ENCODE peak calls at places on chromosomes 16 and 17, in five cellular contexts. J, L, B, Z and T are unnamed samples.

GRCh38 chr17:15257316-15257925 is 7.7 kb downstream of the PMP22 start:
- DNase-seq in Z (peak), J (peak), L (peak), B (peak), T (peak)

GRCh38 chr16:27779719-27780161 is 229.8 kb downstream of the KATNIP start:
- DNase-seq in L (peak), Z (no peak), B (peak), J (peak), T (peak)

GRCh38 chr17:10265100-10265810 is 66.8 kb upstream of the GAS7 start:
- DNase-seq in L (peak), J (no peak), Z (no peak), B (no peak), T (peak)

GRCh38 chr17:69672924-69673323 is 258.4 kb downstream of the MAP2K6 start:
- DNase-seq in Z (no peak), B (no peak), L (peak), J (no peak), T (peak)

GRCh38 chr17:29483503-29483902 is 83.3 kb downstream of the ABHD15 start:
- DNase-seq in L (no peak), Z (no peak), B (no peak), J (no peak), T (no peak)

GRCh38 chr17:31260151-31260550 is 36.9 kb downstream of the OMG start:
- DNase-seq in J (no peak), B (no peak), Z (no peak), L (no peak), T (no peak)

GRCh38 chr16:58465817-58466216 is 34.1 kb upstream of the NDRG4 start:
- DNase-seq in L (no peak), B (no peak), Z (no peak), J (no peak), T (no peak)

GRCh38 chr17:77498875-77499698 is 358.3 kb downstream of the SEC14L1 start:
- DNase-seq in B (no peak), Z (no peak), J (no peak), L (no peak), T (no peak)

GRCh38 chr16:81443688-81444447 is 740 bp upstream of the CMIP start:
- DNase-seq in Z (no peak), J (no peak), B (no peak), L (no peak), T (no peak)

GRCh38 chr16:87457051-87457611 is 35.7 kb downstream of the ZCCHC14 start:
- DNase-seq in B (peak), Z (no peak), L (peak), J (no peak), T (peak)

GRCh38 chr17:34070712-34071111 is 184.4 kb upstream of the CCL2 start:
- DNase-seq in Z (no peak), J (no peak), B (no peak), L (no peak), T (no peak)

GRCh38 chr17:42526031-42526444 is 10.0 kb upstream of the NAGLU start:
- DNase-seq in Z (no peak), B (no peak), J (no peak), L (peak), T (peak)

GRCh38 chr16:90081606-90081970 is 4.5 kb upstream of the PRDM7 start:
- DNase-seq in L (no peak), Z (no peak), J (no peak), B (no peak), T (peak)

GRCh38 chr16:67000384-67001158 is 12.2 kb downstream of the CES4A start:
- DNase-seq in J (peak), B (no peak), Z (peak), L (peak), T (peak)

GRCh38 chr16:16021988-16022682 is 72.7 kb downstream of the ABCC1 start:
- DNase-seq in Z (no peak), J (peak), B (peak), L (peak), T (peak)

GRCh38 chr17:66829386-66829864 is 5.5 kb upstream of the CACNG5 start:
- DNase-seq in J (peak), B (peak), L (peak), Z (no peak), T (peak)

GRCh38 chr16:71920658-71921057 is 25.3 kb downstream of the IST1 start:
- DNase-seq in L (no peak), B (no peak), Z (no peak), J (no peak), T (no peak)

GRCh38 chr16:1708768-1709180 is 2.8 kb downstream of the MAPK8IP3 start:
- DNase-seq in Z (no peak), B (no peak), J (no peak), L (peak), T (peak)

GRCh38 chr16:84048871-84049270 is 6.3 kb upstream of the SLC38A8 start:
- DNase-seq in B (no peak), J (no peak), Z (no peak), L (no peak), T (no peak)

GRCh38 chr17:46125831-46126230 is 67.4 kb downstream of the KANSL1 start:
- DNase-seq in J (no peak), L (no peak), B (no peak), Z (no peak), T (no peak)

GRCh38 chr16:84144859-84145639 is at the start of the genes DNAAF1 and HSDL1:
- DNase-seq in B (peak), L (peak), Z (peak), J (peak), T (peak)

GRCh38 chr17:78576389-78577112 is 645 bp downstream of the DNAH17 start:
- DNase-seq in B (no peak), L (no peak), Z (no peak), J (no peak), T (no peak)

GRCh38 chr17:40317345-40317873 is 8.4 kb downstream of the RARA start:
- DNase-seq in J (no peak), L (peak), B (peak), Z (peak), T (peak)